ENCODE peak calls at places on chromosomes 16 and 17, in seven cellular contexts. S is stimulated activated CD8-positive, alpha-beta memory T cell treated with anti-CD3 and anti-CD28 coated beads, Interleukin-12 subunit alpha, Interleukin-12 subunit beta, amount 100 ng/mL, for 1 hour; T is CD4-positive, alpha-beta memory T cell; K is B cell; A is GOT3; N is HT-29; M is stomach. O is an unnamed sample.

GRCh38 chr17:68398731-68399637 is 58.3 kb downstream of the WIPI1 start:
- DNase-seq in S (no peak), T (no peak), K (peak; percentile 60), A (no peak), N (peak; percentile 74), M (peak; percentile 60), O (peak; percentile 82)

GRCh38 chr17:72299092-72299491 is 178.3 kb downstream of the SOX9 start:
- DNase-seq in S (no peak), T (no peak), K (no peak), A (no peak), N (no peak), M (no peak), O (no peak)

GRCh38 chr17:53472586-53472985 is 350.1 kb upstream of the KIF2B start:
- DNase-seq in S (no peak), T (no peak), K (no peak), A (no peak), N (no peak), M (no peak), O (no peak)

GRCh38 chr17:77258638-77259037 is 117.9 kb downstream of the SEC14L1 start:
- DNase-seq in S (no peak), T (no peak), K (no peak), A (no peak), N (no peak), M (no peak), O (no peak)

GRCh38 chr17:48131216-48131824 is 23.8 kb downstream of the SNX11 start:
- DNase-seq in S (peak; percentile 22), T (peak; percentile 50), K (peak; percentile 68), A (no peak), N (peak; percentile 87), M (peak; percentile 40), O (peak; percentile 57)

GRCh38 chr17:82120148-82120547 is 22.1 kb upstream of the FASN start:
- DNase-seq in S (no peak), T (no peak), K (no peak), A (no peak), N (no peak), M (no peak), O (no peak)

GRCh38 chr16:72066747-72067146 is 3.7 kb downstream of the HPR start:
- DNase-seq in S (no peak), T (peak; percentile 4), K (no peak), A (no peak), N (peak; percentile 10), M (no peak), O (peak; percentile 32)

GRCh38 chr17:51322390-51323029 is 62.2 kb downstream of the UTP18 start:
- DNase-seq in S (no peak), T (no peak), K (no peak), A (no peak), N (peak; percentile 57), M (no peak), O (peak; percentile 34)

GRCh38 chr16:65062736-65063583 is 58.9 kb downstream of the CDH11 start:
- DNase-seq in S (no peak), T (no peak), K (no peak), A (no peak), N (no peak), M (no peak), O (no peak)

GRCh38 chr17:76735006-76735405 is 2.1 kb downstream of the SRSF2 start:
- DNase-seq in S (no peak), T (peak; percentile 29), K (no peak), A (no peak), N (peak; percentile 47), M (no peak), O (peak; percentile 50)

GRCh38 chr17:17739388-17740066 is 58.3 kb downstream of the RAI1 start:
- DNase-seq in S (no peak), T (no peak), K (no peak), A (no peak), N (peak; percentile 48), M (peak; percentile 50), O (no peak)

GRCh38 chr17:45052052-45052772 is 780 bp upstream of the DCAKD start:
- DNase-seq in S (no peak), T (peak; percentile 70), K (peak; percentile 44), A (no peak), N (peak; percentile 45), M (peak; percentile 53), O (no peak)

GRCh38 chr17:49829026-49829425 is 18.8 kb downstream of the TAC4 start:
- DNase-seq in S (no peak), T (no peak), K (no peak), A (no peak), N (no peak), M (no peak), O (no peak)

GRCh38 chr17:59725691-59726090 is 18.2 kb downstream of the VMP1 start:
- DNase-seq in S (no peak), T (no peak), K (no peak), A (no peak), N (no peak), M (no peak), O (no peak)

GRCh38 chr16:2341456-2342447 is 1.2 kb upstream of the ABCA3 start:
- DNase-seq in S (no peak), T (no peak), K (peak; percentile 51), A (no peak), N (no peak), M (no peak), O (no peak)

GRCh38 chr16:58039829-58040495 is 14.4 kb downstream of the MMP15 start:
- DNase-seq in S (no peak), T (no peak), K (peak; percentile 28), A (no peak), N (no peak), M (no peak), O (no peak)

GRCh38 chr17:28733346-28733745 is 4.8 kb downstream of the NEK8 start:
- DNase-seq in S (no peak), T (no peak), K (no peak), A (no peak), N (no peak), M (no peak), O (no peak)

GRCh38 chr16:30535106-30535776 is 583 bp upstream of the ZNF747 start:
- DNase-seq in S (no peak), T (no peak), K (no peak), A (no peak), N (no peak), M (no peak), O (no peak)

GRCh38 chr16:79571065-79571697 is 29.4 kb downstream of the MAF start:
- DNase-seq in S (no peak), T (no peak), K (no peak), A (no peak), N (no peak), M (no peak), O (no peak)